ENCODE peak calls at places on chromosomes 6 and 20, in nine cellular contexts. One of them, this sample, is unnamed.

GRCh38 chr20:45350217-45350616 is 2.0 kb upstream of the SDC4 start:
- DNase-seq in cardiac muscle cell: no peak
- DNase-seq in NCI-H1417 treated with DMSO at 0.1 percent for 48 hours: no peak
- DNase-seq in activated naive CD4-positive, alpha-beta T cell treated with anti-CD3 and anti-CD28 coated beads for 36 hours: no peak
- DNase-seq in NCI-H2029 treated with DMSO at 0.1 percent for 48 hours: no peak
- DNase-seq in AG09309: no peak
- DNase-seq in fibroblast of villous mesenchyme: no peak
- DNase-seq in cardiac fibroblast: no peak
- DNase-seq in effector memory CD8-positive, alpha-beta T cell: no peak
- DNase-seq in this sample: no peak

GRCh38 chr6:144653885-144654505 is 368.9 kb downstream of the UTRN start:
- DNase-seq in NCI-H2029 treated with DMSO at 0.1 percent for 48 hours: no peak
- DNase-seq in effector memory CD8-positive, alpha-beta T cell: peak; percentile 11
- DNase-seq in activated naive CD4-positive, alpha-beta T cell treated with anti-CD3 and anti-CD28 coated beads for 36 hours: peak; percentile 12
- DNase-seq in cardiac muscle cell: no peak
- DNase-seq in AG09309: no peak
- DNase-seq in cardiac fibroblast: no peak
- DNase-seq in fibroblast of villous mesenchyme: no peak
- DNase-seq in NCI-H1417 treated with DMSO at 0.1 percent for 48 hours: no peak
- DNase-seq in this sample: no peak

GRCh38 chr6:54366647-54367327 is 58.5 kb downstream of the TINAG start:
- DNase-seq in NCI-H1417 treated with DMSO at 0.1 percent for 48 hours: no peak
- DNase-seq in cardiac fibroblast: peak; percentile 28
- DNase-seq in activated naive CD4-positive, alpha-beta T cell treated with anti-CD3 and anti-CD28 coated beads for 36 hours: no peak
- DNase-seq in AG09309: no peak
- DNase-seq in cardiac muscle cell: no peak
- DNase-seq in effector memory CD8-positive, alpha-beta T cell: no peak
- DNase-seq in fibroblast of villous mesenchyme: peak; percentile 19
- DNase-seq in NCI-H2029 treated with DMSO at 0.1 percent for 48 hours: no peak
- DNase-seq in this sample: peak; percentile 37

GRCh38 chr20:36384022-36384619 is 78.0 kb downstream of the DLGAP4 start:
- DNase-seq in NCI-H2029 treated with DMSO at 0.1 percent for 48 hours: no peak
- DNase-seq in effector memory CD8-positive, alpha-beta T cell: no peak
- DNase-seq in cardiac muscle cell: peak; percentile 83
- DNase-seq in activated naive CD4-positive, alpha-beta T cell treated with anti-CD3 and anti-CD28 coated beads for 36 hours: peak; percentile 72
- DNase-seq in AG09309: no peak
- DNase-seq in NCI-H1417 treated with DMSO at 0.1 percent for 48 hours: no peak
- DNase-seq in fibroblast of villous mesenchyme: peak; percentile 54
- DNase-seq in cardiac fibroblast: peak; percentile 58
- DNase-seq in this sample: peak; percentile 3

GRCh38 chr20:38299963-38300362 is 4.0 kb upstream of the BPI start:
- DNase-seq in fibroblast of villous mesenchyme: no peak
- DNase-seq in cardiac muscle cell: no peak
- DNase-seq in activated naive CD4-positive, alpha-beta T cell treated with anti-CD3 and anti-CD28 coated beads for 36 hours: no peak
- DNase-seq in AG09309: no peak
- DNase-seq in effector memory CD8-positive, alpha-beta T cell: no peak
- DNase-seq in NCI-H1417 treated with DMSO at 0.1 percent for 48 hours: no peak
- DNase-seq in NCI-H2029 treated with DMSO at 0.1 percent for 48 hours: peak; percentile 0
- DNase-seq in cardiac fibroblast: no peak
- DNase-seq in this sample: no peak

GRCh38 chr6:154448448-154449096 is 61.9 kb downstream of the CNKSR3 start:
- DNase-seq in NCI-H2029 treated with DMSO at 0.1 percent for 48 hours: peak; percentile 51
- DNase-seq in effector memory CD8-positive, alpha-beta T cell: no peak
- DNase-seq in cardiac fibroblast: peak; percentile 76
- DNase-seq in NCI-H1417 treated with DMSO at 0.1 percent for 48 hours: no peak
- DNase-seq in AG09309: peak; percentile 52
- DNase-seq in activated naive CD4-positive, alpha-beta T cell treated with anti-CD3 and anti-CD28 coated beads for 36 hours: no peak
- DNase-seq in cardiac muscle cell: peak; percentile 47
- DNase-seq in fibroblast of villous mesenchyme: peak; percentile 85
- DNase-seq in this sample: no peak

GRCh38 chr6:39806277-39806676 is 14.1 kb downstream of the DAAM2 start:
- DNase-seq in AG09309: no peak
- DNase-seq in cardiac muscle cell: no peak
- DNase-seq in NCI-H1417 treated with DMSO at 0.1 percent for 48 hours: no peak
- DNase-seq in NCI-H2029 treated with DMSO at 0.1 percent for 48 hours: no peak
- DNase-seq in cardiac fibroblast: peak; percentile 56
- DNase-seq in fibroblast of villous mesenchyme: peak; percentile 19
- DNase-seq in activated naive CD4-positive, alpha-beta T cell treated with anti-CD3 and anti-CD28 coated beads for 36 hours: no peak
- DNase-seq in effector memory CD8-positive, alpha-beta T cell: no peak
- DNase-seq in this sample: no peak

GRCh38 chr6:152401978-152402377 is 235.2 kb downstream of the SYNE1 start:
- DNase-seq in cardiac fibroblast: peak; percentile 33
- DNase-seq in fibroblast of villous mesenchyme: no peak
- DNase-seq in effector memory CD8-positive, alpha-beta T cell: no peak
- DNase-seq in NCI-H1417 treated with DMSO at 0.1 percent for 48 hours: no peak
- DNase-seq in NCI-H2029 treated with DMSO at 0.1 percent for 48 hours: no peak
- DNase-seq in cardiac muscle cell: no peak
- DNase-seq in AG09309: no peak
- DNase-seq in activated naive CD4-positive, alpha-beta T cell treated with anti-CD3 and anti-CD28 coated beads for 36 hours: no peak
- DNase-seq in this sample: no peak

GRCh38 chr6:34027445-34027936 is 118.4 kb downstream of the GRM4 start:
- DNase-seq in AG09309: no peak
- DNase-seq in cardiac fibroblast: peak; percentile 36
- DNase-seq in cardiac muscle cell: peak; percentile 70
- DNase-seq in effector memory CD8-positive, alpha-beta T cell: peak; percentile 58
- DNase-seq in NCI-H1417 treated with DMSO at 0.1 percent for 48 hours: no peak
- DNase-seq in fibroblast of villous mesenchyme: peak; percentile 22
- DNase-seq in NCI-H2029 treated with DMSO at 0.1 percent for 48 hours: peak; percentile 2
- DNase-seq in activated naive CD4-positive, alpha-beta T cell treated with anti-CD3 and anti-CD28 coated beads for 36 hours: peak; percentile 63
- DNase-seq in this sample: no peak

GRCh38 chr20:36830791-36831691 is 44.9 kb upstream of the TLDC2 start:
- DNase-seq in cardiac muscle cell: peak; percentile 43
- DNase-seq in NCI-H1417 treated with DMSO at 0.1 percent for 48 hours: no peak
- DNase-seq in cardiac fibroblast: peak; percentile 43
- DNase-seq in effector memory CD8-positive, alpha-beta T cell: no peak
- DNase-seq in NCI-H2029 treated with DMSO at 0.1 percent for 48 hours: no peak
- DNase-seq in fibroblast of villous mesenchyme: peak; percentile 72
- DNase-seq in AG09309: peak; percentile 52
- DNase-seq in activated naive CD4-positive, alpha-beta T cell treated with anti-CD3 and anti-CD28 coated beads for 36 hours: no peak
- DNase-seq in this sample: no peak

GRCh38 chr6:65461121-65461520 is 245.9 kb downstream of the EYS start:
- DNase-seq in NCI-H2029 treated with DMSO at 0.1 percent for 48 hours: no peak
- DNase-seq in cardiac fibroblast: no peak
- DNase-seq in effector memory CD8-positive, alpha-beta T cell: no peak
- DNase-seq in fibroblast of villous mesenchyme: no peak
- DNase-seq in cardiac muscle cell: peak; percentile 13
- DNase-seq in AG09309: no peak
- DNase-seq in NCI-H1417 treated with DMSO at 0.1 percent for 48 hours: no peak
- DNase-seq in activated naive CD4-positive, alpha-beta T cell treated with anti-CD3 and anti-CD28 coated beads for 36 hours: no peak
- DNase-seq in this sample: no peak

GRCh38 chr6:9593566-9593965 is 821.3 kb downstream of the TFAP2A start:
- DNase-seq in cardiac muscle cell: no peak
- DNase-seq in NCI-H2029 treated with DMSO at 0.1 percent for 48 hours: no peak
- DNase-seq in fibroblast of villous mesenchyme: no peak
- DNase-seq in activated naive CD4-positive, alpha-beta T cell treated with anti-CD3 and anti-CD28 coated beads for 36 hours: no peak
- DNase-seq in cardiac fibroblast: no peak
- DNase-seq in NCI-H1417 treated with DMSO at 0.1 percent for 48 hours: no peak
- DNase-seq in effector memory CD8-positive, alpha-beta T cell: no peak
- DNase-seq in AG09309: no peak
- DNase-seq in this sample: no peak

GRCh38 chr6:90375681-90376439 is 79.2 kb upstream of the BACH2 start:
- DNase-seq in AG09309: peak; percentile 41
- DNase-seq in cardiac muscle cell: no peak
- DNase-seq in NCI-H1417 treated with DMSO at 0.1 percent for 48 hours: no peak
- DNase-seq in cardiac fibroblast: peak; percentile 54
- DNase-seq in NCI-H2029 treated with DMSO at 0.1 percent for 48 hours: no peak
- DNase-seq in activated naive CD4-positive, alpha-beta T cell treated with anti-CD3 and anti-CD28 coated beads for 36 hours: no peak
- DNase-seq in fibroblast of villous mesenchyme: peak; percentile 79
- DNase-seq in effector memory CD8-positive, alpha-beta T cell: no peak
- DNase-seq in this sample: no peak

GRCh38 chr6:135128268-135128914 is 52.7 kb upstream of the MYB start:
- DNase-seq in NCI-H1417 treated with DMSO at 0.1 percent for 48 hours: no peak
- DNase-seq in activated naive CD4-positive, alpha-beta T cell treated with anti-CD3 and anti-CD28 coated beads for 36 hours: peak; percentile 83
- DNase-seq in effector memory CD8-positive, alpha-beta T cell: peak; percentile 31
- DNase-seq in NCI-H2029 treated with DMSO at 0.1 percent for 48 hours: no peak
- DNase-seq in cardiac fibroblast: no peak
- DNase-seq in fibroblast of villous mesenchyme: no peak
- DNase-seq in cardiac muscle cell: no peak
- DNase-seq in AG09309: no peak
- DNase-seq in this sample: no peak

GRCh38 chr6:161033667-161034066 is 42.1 kb downstream of the MAP3K4 start:
- DNase-seq in activated naive CD4-positive, alpha-beta T cell treated with anti-CD3 and anti-CD28 coated beads for 36 hours: no peak
- DNase-seq in NCI-H2029 treated with DMSO at 0.1 percent for 48 hours: no peak
- DNase-seq in fibroblast of villous mesenchyme: no peak
- DNase-seq in cardiac muscle cell: peak; percentile 11
- DNase-seq in effector memory CD8-positive, alpha-beta T cell: no peak
- DNase-seq in AG09309: no peak
- DNase-seq in cardiac fibroblast: no peak
- DNase-seq in NCI-H1417 treated with DMSO at 0.1 percent for 48 hours: no peak
- DNase-seq in this sample: no peak